ENCODE peak calls at places on chromosomes 12 and 14, in six cellular contexts. Y is prostate gland, P is heart right ventricle, R is ovary, M is neural progenitor cell, K is vagina. O is an unnamed sample. For H3K36me3, the result is how much of the 10 kb centered on the place peaks cover.

GRCh38 chr12:3537916-3538690 is 47.1 kb downstream of the PRMT8 start:
- DNase-seq in K (peak), Y (no peak), P (no peak), R (no peak), M (no peak), O (no peak)

GRCh38 chr12:130482448-130482847 is 144.8 kb downstream of the PIWIL1 start:
- DNase-seq in K (no peak), R (no peak), Y (no peak), M (peak), P (no peak), O (no peak)

GRCh38 chr14:101821528-101821927 is 60.0 kb downstream of the PPP2R5C start:
- DNase-seq in R (no peak), Y (no peak), P (no peak), K (no peak), M (no peak), O (no peak)

GRCh38 chr12:131857908-131858850 is 30.0 kb downstream of the MMP17 start:
- DNase-seq in M (no peak), K (no peak), P (no peak), Y (no peak), R (peak), O (no peak)

GRCh38 chr12:40502322-40502721 is 189.9 kb upstream of the CNTN1 start:
- DNase-seq in Y (no peak), R (no peak), M (no peak), K (no peak), P (no peak), O (no peak)

GRCh38 chr14:40859065-40859464 is 747.6 kb upstream of the LRFN5 start:
- DNase-seq in P (no peak), Y (no peak), M (no peak), K (no peak), R (no peak), O (no peak)

GRCh38 chr12:44626883-44627282 is 249.2 kb downstream of the NELL2 start:
- DNase-seq in Y (no peak), K (no peak), M (peak), P (no peak), R (no peak), O (no peak)

GRCh38 chr12:11949738-11950403 is 120.9 kb upstream of the BCL2L14 start:
- DNase-seq in K (no peak), P (no peak), M (no peak), R (no peak), Y (peak), O (peak)

GRCh38 chr14:50955373-50956043 is 11.2 kb upstream of the PYGL start:
- DNase-seq in R (no peak), P (no peak), M (peak), Y (peak), K (no peak), O (peak)

GRCh38 chr14:61184117-61184516 is 97.0 kb downstream of the TMEM30B start:
- DNase-seq in R (no peak), K (no peak), M (no peak), Y (no peak), P (no peak), O (no peak)

GRCh38 chr12:2550470-2551090 is 244.2 kb upstream of the FKBP4 start:
- DNase-seq in Y (no peak), M (no peak), P (no peak), R (no peak), K (no peak), O (no peak)

GRCh38 chr12:39368891-39369290 is 74.0 kb downstream of the KIF21A start:
- DNase-seq in M (no peak), R (no peak), P (no peak), K (no peak), Y (no peak), O (no peak)

DNA sequence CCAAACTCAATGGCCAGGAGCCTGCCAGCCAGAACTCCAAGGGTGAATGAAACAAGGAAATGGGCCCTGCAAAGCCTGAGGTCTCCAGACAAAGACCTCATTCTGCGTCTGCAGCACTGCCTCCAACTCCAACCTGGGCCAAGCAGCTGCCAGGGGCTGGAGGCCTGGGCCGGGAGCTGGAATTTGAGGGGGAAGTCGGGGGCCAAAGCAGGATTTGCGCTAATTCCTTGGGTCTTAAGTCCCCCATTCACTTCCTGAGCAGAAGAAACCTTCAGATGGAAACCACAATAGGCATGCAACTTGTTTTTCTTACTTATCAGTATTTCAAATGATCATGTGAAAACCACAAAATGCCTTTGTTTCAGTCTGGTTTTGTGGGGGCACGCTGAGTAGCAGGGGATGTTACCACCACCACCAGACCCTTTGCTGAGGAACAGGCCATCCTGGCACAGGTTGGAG is 23.0 kb upstream of the TC2N start:
- DNase-seq in P (no peak), Y (no peak), K (no peak), M (no peak), R (no peak), O (no peak)
- H3K27ac ChIP-seq in P (peak), Y (no peak), K (no peak), M (no peak), R (no peak), O (peak)

DNA sequence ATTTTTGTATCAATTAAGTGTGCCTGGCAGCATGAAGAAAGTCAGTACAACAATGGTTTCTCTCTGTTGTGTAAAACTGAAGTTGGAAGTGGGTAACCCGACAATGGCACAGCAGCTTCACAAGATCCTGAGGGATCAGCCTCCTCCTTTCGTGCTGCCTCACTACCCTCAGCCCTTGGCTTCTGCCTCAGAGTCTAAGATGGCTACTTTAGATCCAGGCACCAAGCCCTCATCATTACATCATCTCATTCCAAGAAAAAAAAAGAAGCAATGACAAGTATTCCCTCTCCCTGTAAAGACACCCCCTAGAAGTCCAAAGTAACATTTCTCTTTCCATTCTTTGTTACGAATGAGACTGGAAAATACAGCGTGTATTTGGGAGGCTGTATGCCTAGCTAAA is 92.6 kb downstream of the DNAI7 start:
- DNase-seq in Y (no peak), R (no peak), M (peak), P (no peak), K (no peak), O (no peak)
- H3K36me3 ChIP-seq in Y (under half), R (under half), M (under half), P (under half), K (under half), O (under half)

GRCh38 chr12:14557966-14558365 is 9.7 kb downstream of the PLBD1 start:
- DNase-seq in R (no peak), K (no peak), Y (no peak), M (no peak), P (no peak), O (no peak)
- H3K27ac ChIP-seq in R (no peak), K (no peak), Y (no peak), M (no peak), P (no peak), O (peak)

GRCh38 chr14:21256539-21257394 is 12.5 kb downstream of the HNRNPC start:
- DNase-seq in M (no peak), P (no peak), R (no peak), Y (no peak), K (no peak), O (peak)
- H3K36me3 ChIP-seq in M (under half), P (under half), R (under half), Y (under half), K (under half), O (half or more)

DNA sequence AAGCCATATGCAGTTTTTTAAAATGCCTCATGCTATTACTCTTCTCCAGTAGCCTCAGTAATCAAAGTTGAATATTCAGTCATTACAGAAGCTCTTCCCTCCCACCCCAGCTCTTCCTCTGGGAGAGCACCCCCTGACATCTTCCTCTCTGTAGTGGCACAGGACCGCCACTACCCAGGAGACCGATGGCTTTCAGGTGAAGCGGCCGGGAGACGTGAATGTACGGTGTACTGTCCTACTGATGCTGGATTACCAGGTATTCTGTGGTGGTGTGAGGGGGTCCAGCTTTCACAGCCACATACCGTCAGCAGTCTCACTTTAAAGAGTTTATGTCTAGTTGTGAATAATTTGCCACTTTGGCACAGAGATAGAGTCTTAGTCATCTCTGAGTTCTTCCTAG is 4.6 kb downstream of the SMARCD1 start:
- DNase-seq in P (no peak), M (no peak), R (no peak), Y (no peak), K (no peak), O (peak)
- H3K27ac ChIP-seq in P (no peak), M (no peak), R (no peak), Y (no peak), K (no peak), O (no peak)

DNA sequence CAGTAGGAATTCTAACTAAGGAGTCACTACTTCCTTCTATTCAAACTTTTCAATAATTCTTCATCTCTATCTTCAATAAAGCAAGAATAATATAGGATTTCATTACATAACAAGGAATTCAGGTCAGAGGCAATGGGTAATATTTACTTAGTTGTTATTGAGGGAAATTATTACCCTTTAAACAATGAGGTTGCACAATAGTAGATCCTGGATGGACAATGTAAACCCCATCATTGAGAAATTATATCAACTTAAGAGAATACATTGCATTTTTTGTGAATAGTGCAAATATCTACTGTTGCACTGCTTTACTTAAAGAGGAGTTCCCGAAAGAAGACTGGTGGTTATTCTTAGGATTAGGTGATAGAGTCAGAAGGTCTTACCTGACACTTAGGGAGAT is 43.7 kb downstream of the A2M start:
- DNase-seq in M (no peak), P (no peak), K (no peak), R (no peak), Y (no peak), O (no peak)
- H3K36me3 ChIP-seq in M (under half), P (half or more), K (under half), R (under half), Y (under half), O (under half)

GRCh38 chr14:64713677-64714076 is 9.5 kb downstream of the PLEKHG3 start:
- DNase-seq in M (no peak), K (no peak), P (no peak), R (no peak), Y (no peak), O (no peak)
- H3K27ac ChIP-seq in M (no peak), K (no peak), P (no peak), R (no peak), Y (no peak), O (no peak)

GRCh38 chr12:55789893-55790292 is 27.6 kb downstream of the SARNP start:
- DNase-seq in M (no peak), R (no peak), P (no peak), K (no peak), Y (no peak), O (no peak)
- H3K36me3 ChIP-seq in M (under half), R (under half), P (half or more), K (under half), Y (under half), O (under half)

DNA sequence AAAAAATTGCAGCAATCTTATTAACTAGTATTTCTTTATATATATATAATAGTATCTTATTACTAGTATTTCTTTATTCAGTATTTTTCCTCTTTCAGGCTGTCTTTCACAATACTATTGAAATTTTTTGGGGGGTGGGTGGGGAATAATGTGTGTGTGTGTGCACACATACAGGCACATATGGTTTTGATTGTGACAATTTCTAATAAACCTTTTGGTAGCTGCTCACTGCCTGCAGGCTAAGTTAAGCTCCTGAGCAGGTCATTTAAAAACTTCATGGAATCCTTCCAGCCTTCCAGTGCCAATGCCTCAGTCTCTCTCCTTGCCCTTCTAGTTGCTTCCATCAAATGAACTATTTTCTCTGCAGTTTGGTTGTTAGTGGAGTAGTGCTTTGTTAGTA is 490.1 kb downstream of the PCNX1 start:
- DNase-seq in K (no peak), R (no peak), M (no peak), P (no peak), Y (no peak), O (no peak)
- H3K27ac ChIP-seq in K (no peak), R (no peak), M (no peak), P (no peak), Y (no peak), O (peak)